ENCODE peak calls at places on chromosomes 12 and 14, in eight cellular contexts. U, L, Y, V, W, O, J and S are unnamed samples.

GRCh38 chr12:130589391-130590317 is 126.4 kb downstream of the RIMBP2 start:
- DNase-seq in V (no peak), Y (no peak), L (no peak), O (no peak), W (no peak), U (no peak), J (no peak), S (no peak)

GRCh38 chr14:47366006-47366405 is 309.4 kb downstream of the MDGA2 start:
- DNase-seq in Y (no peak), W (no peak), J (no peak), L (no peak), V (no peak), U (no peak), O (no peak), S (no peak)

GRCh38 chr14:58701156-58701555 is 63.4 kb downstream of the DACT1 start:
- DNase-seq in Y (no peak), V (no peak), U (no peak), J (no peak), O (no peak), W (no peak), L (no peak), S (no peak)

GRCh38 chr14:57485635-57486034 is 8.0 kb downstream of the CCDC198 start:
- DNase-seq in U (no peak), Y (no peak), O (no peak), V (no peak), L (no peak), J (no peak), W (no peak), S (no peak)

GRCh38 chr12:32843528-32844095 is 53.0 kb downstream of the PKP2 start:
- DNase-seq in V (no peak), L (peak), O (no peak), U (no peak), Y (no peak), W (no peak), J (no peak), S (no peak)

GRCh38 chr12:105522166-105522825 is 191.8 kb downstream of the C12orf75 start:
- DNase-seq in L (no peak), Y (no peak), U (no peak), J (no peak), V (no peak), O (no peak), W (no peak), S (no peak)

GRCh38 chr14:72855913-72856312 is 38.0 kb downstream of the DPF3 start:
- DNase-seq in W (no peak), V (no peak), O (peak), Y (no peak), L (no peak), J (no peak), U (no peak), S (no peak)

GRCh38 chr14:34044373-34044637 is 93.4 kb upstream of the EGLN3 start:
- DNase-seq in V (no peak), Y (no peak), L (no peak), J (no peak), W (no peak), O (no peak), U (no peak), S (no peak)

GRCh38 chr12:78229491-78230209 is 399.0 kb downstream of the NAV3 start:
- DNase-seq in L (no peak), U (no peak), J (peak), W (no peak), O (peak), Y (peak), V (no peak), S (no peak)

GRCh38 chr14:68937790-68938514 is 41.1 kb downstream of the ACTN1 start:
- DNase-seq in V (peak), J (no peak), L (peak), U (no peak), W (no peak), Y (no peak), O (peak), S (peak)
- TF ChIP-seq POLR2AphosphoS5 in V (peak), J (no peak), L (peak), U (peak), W (peak), Y (no peak), O (peak), S (peak)

GRCh38 chr12:53982616-53983579 is 2.0 kb upstream of the HOXC10 start:
- DNase-seq in U (no peak), V (no peak), O (no peak), L (no peak), Y (no peak), W (no peak), J (no peak), S (no peak)
- H3K4me3 ChIP-seq in U (no peak), V (no peak), O (no peak), L (no peak), Y (no peak), W (no peak), J (peak), S (no peak)

GRCh38 chr14:101950516-101951215 is 13.7 kb upstream of the DYNC1H1 start:
- DNase-seq in O (no peak), L (no peak), J (no peak), Y (no peak), W (no peak), V (no peak), U (peak), S (peak)
- TF ChIP-seq CTCF in O (no peak), L (no peak), J (no peak), Y (no peak), W (no peak), V (no peak), U (no peak), S (no peak)

GRCh38 chr12:120229071-120229582 is 28.2 kb upstream of the RPLP0 start:
- DNase-seq in W (no peak), O (no peak), U (no peak), V (no peak), Y (no peak), J (no peak), L (no peak), S (peak)

GRCh38 chr12:120228041-120228290 is 27.1 kb upstream of the RPLP0 start:
- DNase-seq in V (no peak), J (no peak), W (no peak), L (no peak), Y (no peak), U (no peak), O (no peak), S (no peak)

GRCh38 chr12:120229583-120230325 is 28.8 kb upstream of the RPLP0 start:
- DNase-seq in W (no peak), U (no peak), Y (no peak), L (no peak), O (peak), V (no peak), J (no peak), S (peak)

GRCh38 chr12:120227233-120228040 is 26.5 kb upstream of the RPLP0 start:
- DNase-seq in Y (no peak), J (no peak), U (no peak), O (no peak), W (no peak), V (no peak), L (no peak), S (no peak)

DNA sequence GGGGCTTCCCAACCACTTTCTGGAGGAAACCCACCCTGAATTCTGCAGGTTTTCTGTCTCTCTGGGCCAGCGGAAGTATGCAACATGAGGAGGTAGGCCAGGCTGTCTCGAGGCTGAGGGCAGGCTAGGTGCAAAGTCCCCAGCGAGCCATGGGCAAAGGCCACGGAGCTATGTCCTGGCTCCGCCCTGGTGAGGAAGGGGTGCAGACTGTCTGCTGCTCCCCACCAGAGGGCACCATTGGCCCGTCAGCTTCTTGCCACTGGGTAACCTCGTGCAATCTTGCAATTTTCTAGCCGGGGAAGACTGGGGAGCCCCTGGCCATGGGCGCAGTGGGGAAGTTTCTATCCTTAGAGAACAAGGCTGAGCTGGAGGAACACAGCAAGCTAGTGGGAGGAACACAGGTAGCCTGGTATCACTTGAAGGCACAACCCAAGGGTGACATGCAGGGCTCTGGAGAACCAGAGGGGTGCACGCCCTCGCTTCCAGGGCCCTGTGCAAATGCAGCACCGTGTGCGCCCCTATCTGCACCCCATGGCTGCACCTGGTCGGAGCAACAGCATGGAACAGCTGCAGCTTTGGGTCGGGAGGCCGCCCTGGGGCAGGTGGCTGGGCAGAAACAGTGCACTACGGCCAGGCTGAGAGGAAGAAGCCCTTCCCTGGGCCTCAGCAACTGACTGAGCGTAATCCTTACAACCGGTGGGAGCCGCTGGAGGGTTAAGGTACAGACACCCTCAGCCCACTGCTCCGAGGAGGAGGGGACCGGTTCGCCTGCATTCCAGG is 27.6 kb upstream of the RPLP0 start:
- DNase-seq in J (no peak), U (peak), L (peak), V (peak), W (no peak), Y (no peak), O (peak), S (peak)
- TF ChIP-seq POLR2AphosphoS5 in J (peak), U (peak), L (peak), V (peak), W (peak), Y (peak), O (peak), S (peak)

DNA sequence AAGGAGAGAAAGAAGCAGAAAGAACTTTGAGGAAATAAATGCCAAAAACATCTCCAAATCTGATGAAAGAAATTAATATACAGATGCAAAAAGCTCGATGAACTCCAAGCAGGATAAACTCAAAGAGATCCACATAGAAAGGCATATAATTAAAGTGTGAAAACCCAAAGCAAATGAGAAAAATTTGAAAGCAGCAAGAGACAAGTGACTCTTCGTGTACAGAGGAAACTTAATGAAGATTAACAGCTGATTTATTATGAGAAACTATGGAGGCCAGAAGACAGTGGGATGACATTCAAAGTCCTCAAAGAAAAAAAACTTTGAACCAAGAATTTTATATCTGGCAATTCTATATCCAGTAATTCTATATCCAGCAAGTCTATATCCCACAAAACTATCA is 163.0 kb upstream of the TMCC3 start:
- DNase-seq in O (no peak), J (no peak), W (no peak), V (no peak), L (no peak), Y (no peak), U (no peak), S (no peak)
- H3K4me3 ChIP-seq in O (no peak), J (no peak), W (no peak), V (no peak), L (no peak), Y (no peak), U (no peak), S (no peak)

GRCh38 chr12:93742086-93742934 is 65.1 kb downstream of the CRADD start:
- DNase-seq in Y (peak), W (no peak), O (peak), V (peak), L (peak), J (peak), U (peak), S (peak)
- TF ChIP-seq CTCF in Y (peak), W (no peak), O (peak), V (no peak), L (peak), J (peak), U (no peak), S (peak)

DNA sequence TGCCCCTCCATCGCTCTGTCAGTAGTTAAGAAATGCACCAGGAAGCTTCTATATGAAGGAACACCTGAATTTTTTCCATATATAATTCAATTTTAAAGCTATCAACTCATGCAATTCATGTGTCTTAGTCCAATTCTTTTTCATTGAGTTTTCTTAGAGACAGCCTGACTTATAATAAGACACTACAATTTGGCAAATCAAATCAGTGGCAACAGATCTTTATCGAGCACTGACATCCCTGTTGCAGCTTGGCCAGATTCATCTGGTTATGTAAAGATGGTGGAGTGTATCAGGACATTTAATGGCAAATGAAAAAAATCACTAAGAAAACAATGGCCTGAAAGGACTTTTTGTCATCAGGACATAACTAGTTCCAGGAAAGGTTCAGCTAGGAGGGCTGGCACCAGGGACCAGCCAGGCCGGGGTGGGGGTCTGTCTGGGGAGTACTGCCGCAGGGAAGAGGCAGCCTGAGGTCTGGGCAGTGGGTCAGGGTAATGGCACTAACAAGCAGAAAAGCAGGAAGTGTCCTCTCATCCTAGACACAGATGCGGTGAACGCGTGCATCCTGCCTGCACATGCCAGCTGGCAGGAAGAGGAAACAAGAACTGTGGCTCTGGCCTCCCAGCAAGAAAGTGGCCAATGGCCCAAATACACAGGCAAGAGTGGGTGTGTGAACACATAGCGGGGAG is 100.5 kb upstream of the LMNTD1 start:
- DNase-seq in V (no peak), O (no peak), L (peak), U (peak), Y (no peak), J (no peak), W (no peak), S (no peak)
- TF ChIP-seq POLR2AphosphoS5 in V (no peak), O (no peak), L (peak), U (peak), Y (no peak), J (no peak), W (no peak), S (no peak)

GRCh38 chr14:102929349-102930137 is 7.1 kb downstream of the AMN start:
- DNase-seq in L (no peak), Y (no peak), U (no peak), O (peak), W (no peak), V (no peak), J (no peak), S (no peak)
- H3K4me3 ChIP-seq in L (peak), Y (no peak), U (peak), O (peak), W (peak), V (peak), J (no peak), S (peak)